ENCODE peak calls at places on chromosomes 7 and 10, in five cellular contexts. Z is kidney; X is astrocyte of the spinal cord; T is effector memory CD4-positive, alpha-beta T cell; Q is tibial artery. U is an unnamed sample.

GRCh38 chr7:130921391-130922180 is 187.6 kb upstream of the KLF14 start:
- DNase-seq in T (no peak), Q (peak), Z (peak), X (peak), U (no peak)

GRCh38 chr7:218896-219580 is 26.7 kb downstream of the FAM20C start:
- DNase-seq in X (no peak), Q (no peak), Z (no peak), T (no peak), U (no peak)

GRCh38 chr7:31794851-31795250 is 107.8 kb downstream of the PPP1R17 start:
- DNase-seq in Z (no peak), T (no peak), Q (no peak), X (no peak), U (no peak)

GRCh38 chr10:86103391-86104101 is 263.0 kb downstream of the GRID1 start:
- DNase-seq in T (no peak), Q (no peak), Z (no peak), X (no peak), U (no peak)

GRCh38 chr7:91940171-91940570 is 491 bp upstream of the AKAP9 start:
- DNase-seq in X (peak), Z (no peak), Q (no peak), T (no peak), U (peak)

GRCh38 chr10:93968452-93969044 is 25.2 kb upstream of the PLCE1 start:
- DNase-seq in T (no peak), Q (no peak), Z (no peak), X (no peak), U (no peak)

GRCh38 chr7:124032369-124033092 is at the start of gene TMEM229A:
- DNase-seq in T (no peak), Z (peak), Q (no peak), X (peak), U (no peak)

GRCh38 chr7:32378991-32379390 is 111.2 kb downstream of the LSM5 start:
- DNase-seq in X (no peak), Z (no peak), Q (no peak), T (no peak), U (no peak)

GRCh38 chr10:6665847-6666246 is 85.8 kb upstream of the PRKCQ start:
- DNase-seq in Q (no peak), Z (no peak), T (peak), X (no peak), U (no peak)

GRCh38 chr7:29239638-29240037 is 45.1 kb downstream of the CHN2 start:
- DNase-seq in Z (no peak), Q (no peak), T (no peak), X (no peak), U (peak)

GRCh38 chr7:137987563-137987962 is 14.3 kb downstream of the CREB3L2 start:
- DNase-seq in Z (no peak), X (no peak), Q (no peak), T (no peak), U (no peak)

GRCh38 chr7:137987011-137987334 is 14.9 kb downstream of the CREB3L2 start:
- DNase-seq in Q (no peak), Z (no peak), X (no peak), T (no peak), U (no peak)

GRCh38 chr7:137985253-137985896 is 16.5 kb downstream of the CREB3L2 start:
- DNase-seq in Q (no peak), X (no peak), T (no peak), Z (no peak), U (no peak)

GRCh38 chr7:137985897-137986251 is 16.0 kb downstream of the CREB3L2 start:
- DNase-seq in Q (no peak), X (no peak), Z (no peak), T (no peak), U (no peak)

DNA sequence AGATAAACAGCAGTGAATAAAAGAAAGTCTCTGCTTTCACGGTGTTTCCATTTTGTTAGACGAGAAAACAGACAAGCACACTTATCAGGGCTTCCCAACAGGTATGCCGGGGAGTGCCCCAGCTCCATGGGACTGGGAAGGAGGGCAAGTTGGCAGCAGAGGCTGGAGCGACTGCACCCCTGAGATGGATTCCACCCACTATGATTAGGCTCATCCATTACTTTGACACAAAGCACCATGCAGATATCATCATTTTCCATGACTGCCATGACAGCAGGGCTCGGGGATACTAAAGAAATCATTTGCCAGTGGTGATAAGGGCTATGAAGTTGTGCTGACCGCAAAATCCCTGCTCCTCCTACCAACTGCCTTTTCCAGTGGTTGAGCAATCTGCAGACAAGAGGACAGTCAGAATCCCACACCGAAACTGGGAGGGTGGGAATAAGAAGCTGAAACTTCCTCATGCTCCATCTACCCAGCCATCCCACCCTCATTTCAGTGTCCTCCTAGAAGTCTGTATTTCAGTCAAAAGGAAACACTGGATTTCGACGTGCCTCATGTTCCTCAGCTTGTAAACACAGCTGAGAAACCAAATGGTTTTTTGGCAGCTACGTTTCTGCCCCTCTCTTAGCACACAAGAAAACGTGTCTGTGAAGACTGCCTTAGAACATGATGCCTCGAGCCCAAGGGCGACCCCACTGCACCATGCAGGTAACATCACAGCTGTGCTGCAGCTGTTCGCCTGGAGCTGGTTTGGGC is 15.5 kb downstream of the CREB3L2 start:
- DNase-seq in X (no peak), Z (no peak), Q (no peak), T (no peak), U (no peak)
- H3K4me3 ChIP-seq in X (no peak), Z (no peak), Q (no peak), T (no peak), U (no peak)

GRCh38 chr10:24206334-24206733 is 2.6 kb upstream of the KIAA1217 start:
- DNase-seq in X (no peak), Z (no peak), Q (no peak), T (no peak), U (no peak)

GRCh38 chr10:24201503-24202180 is 7.3 kb upstream of the KIAA1217 start:
- DNase-seq in T (no peak), Z (no peak), X (no peak), Q (no peak), U (no peak)

GRCh38 chr10:24205846-24206245 is 3.1 kb upstream of the KIAA1217 start:
- DNase-seq in Q (no peak), T (no peak), X (no peak), Z (no peak), U (no peak)

GRCh38 chr10:24197319-24197718 is 11.6 kb upstream of the KIAA1217 start:
- DNase-seq in Z (no peak), T (no peak), X (no peak), Q (no peak), U (no peak)

GRCh38 chr10:24202181-24202570 is 6.8 kb upstream of the KIAA1217 start:
- DNase-seq in Z (peak), X (no peak), Q (no peak), T (no peak), U (no peak)
- H3K4me3 ChIP-seq in Z (no peak), X (no peak), Q (no peak), T (no peak), U (no peak)

DNA sequence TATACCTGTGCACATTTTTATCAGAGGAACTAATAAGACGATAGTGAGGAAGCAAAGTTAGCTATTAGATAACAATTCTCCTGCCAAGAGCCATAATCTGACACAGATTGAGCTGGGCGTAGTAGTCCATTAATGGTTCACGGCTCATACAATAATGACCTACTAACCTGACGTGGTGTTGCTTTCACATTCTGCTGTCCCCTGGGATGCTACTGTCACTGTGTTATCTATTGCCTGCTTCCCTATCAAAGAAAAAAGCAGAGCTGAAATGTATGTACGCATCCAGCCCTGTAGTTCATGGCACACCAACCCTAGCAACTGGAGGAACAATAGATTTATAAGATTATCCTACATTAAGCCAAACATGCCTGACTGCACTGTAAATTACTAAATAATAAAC is 144.2 kb upstream of the MGMT start:
- DNase-seq in Q (no peak), T (no peak), X (no peak), Z (no peak), U (no peak)
- H3K4me3 ChIP-seq in Q (no peak), T (no peak), X (no peak), Z (no peak), U (no peak)

GRCh38 chr7:140249036-140249806 is 72.4 kb upstream of the KDM7A start:
- DNase-seq in X (no peak), Z (no peak), T (no peak), Q (no peak), U (no peak)
- H3K4me3 ChIP-seq in X (no peak), Z (no peak), T (no peak), Q (no peak), U (no peak)

DNA sequence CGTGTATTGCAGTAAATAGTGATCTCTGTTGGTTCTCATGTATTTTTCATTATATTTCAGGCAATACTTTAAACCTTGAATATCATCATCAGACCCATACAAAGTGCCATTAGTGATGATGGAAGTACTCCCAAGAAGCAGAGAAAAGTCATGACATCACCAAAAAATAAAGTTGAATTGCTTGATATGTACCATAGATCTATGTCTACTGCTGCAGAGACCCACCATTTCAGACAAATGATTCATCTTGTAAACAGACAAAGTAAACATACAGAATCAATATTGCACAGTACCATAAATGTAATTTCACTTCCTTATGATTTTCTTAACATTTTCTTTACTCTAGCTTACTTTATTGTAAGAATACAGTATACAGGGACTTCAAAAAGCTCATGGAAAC is 347.8 kb downstream of the IPMK start:
- DNase-seq in Z (no peak), Q (no peak), X (no peak), T (no peak), U (no peak)
- H3K4me3 ChIP-seq in Z (no peak), Q (no peak), X (no peak), T (no peak), U (no peak)

GRCh38 chr7:100836812-100837098 is 9.4 kb upstream of the EPHB4 start:
- DNase-seq in X (no peak), Q (no peak), T (no peak), Z (no peak), U (no peak)
- H3K4me3 ChIP-seq in X (peak), Q (peak), T (peak), Z (peak), U (no peak)

GRCh38 chr10:11870461-11870780 is 47.3 kb downstream of the PROSER2 start:
- DNase-seq in Z (no peak), Q (no peak), X (no peak), T (no peak), U (no peak)

GRCh38 chr10:11871470-11871869 is 48.3 kb downstream of the PROSER2 start:
- DNase-seq in T (no peak), Q (no peak), Z (no peak), X (peak), U (no peak)

GRCh38 chr10:11869211-11869610 is 46.1 kb downstream of the PROSER2 start:
- DNase-seq in X (no peak), Q (no peak), T (no peak), Z (no peak), U (no peak)

GRCh38 chr10:11870900-11871407 is 47.8 kb downstream of the PROSER2 start:
- DNase-seq in T (no peak), Z (no peak), X (no peak), Q (no peak), U (no peak)

DNA sequence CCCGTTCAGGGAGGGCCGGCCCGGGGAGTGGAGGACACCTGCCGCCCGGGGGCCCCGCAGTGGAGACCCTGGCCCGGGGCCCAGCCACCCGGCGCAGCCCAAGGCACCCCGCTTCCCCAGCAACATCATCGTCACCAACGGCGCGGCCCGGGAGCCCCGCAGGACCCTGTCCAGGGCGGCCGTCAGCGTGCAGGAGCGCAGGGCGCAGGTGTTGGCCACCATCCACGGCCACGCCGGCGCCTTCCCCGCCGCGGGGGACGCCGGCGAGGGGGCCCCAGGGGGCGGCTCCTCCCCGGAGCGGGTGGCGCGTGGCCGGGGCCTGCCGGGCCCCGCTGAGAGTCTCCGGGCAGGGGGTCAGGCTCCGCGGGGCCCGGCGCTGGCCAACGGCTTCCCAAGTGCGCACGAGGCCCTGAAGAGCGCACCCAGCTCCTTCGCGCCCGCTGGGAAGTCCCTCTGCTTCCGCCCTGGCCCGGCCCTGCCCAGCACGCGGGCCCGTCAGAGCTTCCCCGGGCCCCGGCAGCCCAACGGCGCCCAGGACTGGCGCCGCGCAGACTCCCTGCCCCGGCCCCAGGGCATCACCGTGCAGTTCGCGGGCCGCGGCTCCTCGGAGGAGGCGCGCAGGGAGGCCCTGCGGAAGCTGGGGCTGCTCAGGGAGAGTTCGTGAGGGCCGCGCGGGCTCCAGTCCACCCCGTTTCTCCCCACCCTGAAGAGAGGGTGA is 46.7 kb downstream of the PROSER2 start:
- DNase-seq in Q (no peak), Z (no peak), T (no peak), X (peak), U (no peak)
- H3K4me3 ChIP-seq in Q (peak), Z (no peak), T (no peak), X (no peak), U (no peak)

DNA sequence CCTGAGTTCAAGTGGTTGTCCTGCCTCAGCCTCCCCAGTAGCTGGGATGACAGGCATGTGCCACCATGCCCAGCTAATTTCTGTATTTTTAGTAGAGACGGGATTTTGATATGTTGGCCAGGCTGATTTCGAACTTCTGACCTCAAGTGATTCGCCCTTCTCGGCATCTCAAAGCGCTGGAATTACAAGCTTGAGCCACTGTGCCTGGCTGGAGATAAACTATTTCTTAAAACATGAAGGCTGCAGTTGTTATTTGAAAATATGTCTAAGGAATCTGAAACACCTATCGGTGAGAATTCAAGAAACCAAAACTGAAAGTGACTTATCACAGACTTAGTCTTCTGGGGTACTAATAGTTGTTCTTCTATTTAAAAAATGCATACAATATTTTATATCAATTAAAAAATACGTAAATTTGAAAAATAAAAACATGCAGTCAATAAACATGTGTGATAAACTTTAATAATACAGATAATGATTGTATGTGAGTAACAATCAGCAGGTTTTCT is 176.9 kb upstream of the PRSS58 start:
- DNase-seq in Z (no peak), Q (no peak), X (no peak), T (no peak), U (no peak)
- H3K4me3 ChIP-seq in Z (no peak), Q (no peak), X (no peak), T (peak), U (no peak)